ENCODE peak calls at places on chromosomes 7 and 10, in six cellular contexts. E, W, F, Q, X and T are unnamed samples.

GRCh38 chr7:71682841-71683341 is 550.9 kb downstream of the GALNT17 start:
- DNase-seq in W (peak), Q (no peak), E (no peak), X (no peak), F (no peak), T (no peak)

GRCh38 chr7:45980181-45980905 is 59.3 kb upstream of the IGFBP3 start:
- DNase-seq in E (no peak), F (no peak), X (peak), Q (no peak), W (no peak), T (no peak)

GRCh38 chr10:17066801-17067200 is 62.8 kb downstream of the CUBN start:
- DNase-seq in W (no peak), Q (no peak), E (no peak), F (no peak), X (no peak), T (no peak)

GRCh38 chr10:131032329-131033165 is 279.0 kb downstream of the TCERG1L start:
- DNase-seq in F (no peak), Q (no peak), W (no peak), X (no peak), E (no peak), T (no peak)

GRCh38 chr7:40221836-40222235 is 87.0 kb downstream of the SUGCT start:
- DNase-seq in W (no peak), F (no peak), E (no peak), Q (no peak), X (peak), T (no peak)

GRCh38 chr7:143480501-143480900 is 2.8 kb downstream of the TAS2R41 start:
- DNase-seq in W (no peak), F (no peak), X (no peak), Q (no peak), E (no peak), T (no peak)

GRCh38 chr10:22685926-22686325 is 28.5 kb downstream of the PIP4K2A start:
- DNase-seq in Q (no peak), W (no peak), E (no peak), X (no peak), F (no peak), T (no peak)

GRCh38 chr10:69088471-69088769 is 517 bp downstream of the SRGN start:
- DNase-seq in E (no peak), X (no peak), Q (peak), W (no peak), F (no peak), T (no peak)

GRCh38 chr10:9868499-9868898 is 1149.2 kb upstream of the CELF2 start:
- DNase-seq in E (no peak), F (no peak), X (no peak), W (no peak), Q (no peak), T (no peak)

GRCh38 chr10:51014680-51015425 is 59.4 kb upstream of the PRKG1 start:
- DNase-seq in F (no peak), X (peak), E (no peak), W (no peak), Q (no peak), T (no peak)

GRCh38 chr10:11810313-11810766 is 12.8 kb upstream of the PROSER2 start:
- DNase-seq in F (no peak), Q (no peak), W (no peak), E (no peak), X (peak), T (no peak)

GRCh38 chr10:6162589-6163356 is 40.0 kb upstream of the PFKFB3 start:
- DNase-seq in E (no peak), F (no peak), Q (no peak), W (no peak), X (peak), T (no peak)

GRCh38 chr10:128751851-128752250 is 625.6 kb upstream of the MKI67 start:
- DNase-seq in Q (no peak), E (no peak), X (no peak), F (no peak), W (no peak), T (no peak)

GRCh38 chr7:25754333-25754732 is 397.7 kb upstream of the NFE2L3 start:
- DNase-seq in F (peak), X (no peak), Q (no peak), W (no peak), E (no peak), T (no peak)

GRCh38 chr7:80175744-80176143 is 41.1 kb downstream of the GNAI1 start:
- DNase-seq in W (no peak), Q (no peak), E (no peak), X (no peak), F (no peak), T (no peak)

GRCh38 chr10:14399641-14400040 is 68.9 kb upstream of the FRMD4A start:
- DNase-seq in W (no peak), Q (no peak), X (no peak), F (no peak), E (no peak), T (no peak)

GRCh38 chr10:128047337-128047736 is 78.9 kb downstream of the MKI67 start:
- DNase-seq in X (peak), F (peak), W (no peak), E (peak), Q (peak), T (peak)

GRCh38 chr7:139630643-139631519 is 107.4 kb downstream of the CLEC2L start:
- DNase-seq in F (no peak), X (no peak), E (no peak), Q (no peak), W (no peak), T (no peak)

DNA sequence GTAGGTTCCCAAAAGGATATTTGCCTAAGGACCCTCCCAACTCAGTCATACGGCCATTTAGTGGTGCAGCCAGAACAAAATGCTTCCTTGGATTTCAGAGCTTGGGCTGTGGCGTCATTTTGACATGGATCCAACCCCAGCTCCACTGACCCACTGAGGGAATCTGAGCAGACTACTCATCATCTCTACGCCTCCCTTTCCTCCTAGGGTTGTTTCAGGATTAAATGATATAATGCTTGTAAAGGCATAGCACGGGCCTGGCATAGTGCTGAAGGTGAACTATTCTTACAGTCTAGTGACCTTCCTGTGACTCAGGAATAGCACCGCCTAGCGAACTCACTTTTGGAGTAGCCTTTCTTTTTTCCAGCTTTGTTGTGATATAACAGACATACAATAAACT is 70.3 kb upstream of the LOXL4 start:
- DNase-seq in E (no peak), F (peak), X (no peak), W (no peak), Q (no peak), T (no peak)
- TF ChIP-seq CTCF in E (no peak), F (no peak), X (no peak), W (no peak), Q (no peak), T (no peak)

GRCh38 chr7:2555121-2556052 is at the start of gene BRAT1:
- DNase-seq in X (peak), E (peak), Q (peak), F (peak), W (peak), T (peak)
- TF ChIP-seq CTCF in X (peak), E (peak), Q (peak), F (peak), W (no peak), T (peak)

GRCh38 chr10:36366843-36367242 is 724.7 kb upstream of the FZD8 start:
- DNase-seq in X (no peak), Q (no peak), W (no peak), F (no peak), E (no peak), T (no peak)
- TF ChIP-seq CTCF in X (no peak), Q (no peak), W (no peak), F (no peak), E (no peak), T (no peak)

DNA sequence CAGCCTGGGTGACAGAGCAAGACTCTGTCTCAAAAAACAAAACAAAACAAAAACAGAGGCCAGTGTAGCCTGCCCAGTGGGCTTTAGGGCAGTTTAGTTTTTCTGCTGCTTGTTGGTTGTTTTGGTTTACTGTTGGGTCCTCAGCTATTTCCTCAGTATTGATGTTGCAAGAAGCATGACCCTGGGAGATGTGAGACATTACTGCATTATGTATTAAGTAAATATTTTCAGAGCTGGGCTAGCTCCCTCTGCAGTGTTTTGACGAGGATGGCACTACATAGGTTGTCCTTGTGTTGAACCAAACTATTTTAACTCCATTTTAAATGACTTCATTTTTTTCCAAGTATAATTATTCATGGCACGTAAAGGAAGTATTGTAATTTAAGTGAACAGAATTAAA is 4.8 kb downstream of the AKAP9 start:
- DNase-seq in W (no peak), F (no peak), Q (no peak), X (peak), E (no peak), T (no peak)
- TF ChIP-seq CTCF in W (no peak), F (no peak), Q (no peak), X (peak), E (no peak), T (no peak)

GRCh38 chr10:132837905-132838304 is 52.0 kb upstream of the NKX6-2 start:
- DNase-seq in W (no peak), Q (no peak), F (no peak), X (no peak), E (no peak), T (no peak)
- TF ChIP-seq CTCF in W (no peak), Q (no peak), F (no peak), X (no peak), E (no peak), T (no peak)

DNA sequence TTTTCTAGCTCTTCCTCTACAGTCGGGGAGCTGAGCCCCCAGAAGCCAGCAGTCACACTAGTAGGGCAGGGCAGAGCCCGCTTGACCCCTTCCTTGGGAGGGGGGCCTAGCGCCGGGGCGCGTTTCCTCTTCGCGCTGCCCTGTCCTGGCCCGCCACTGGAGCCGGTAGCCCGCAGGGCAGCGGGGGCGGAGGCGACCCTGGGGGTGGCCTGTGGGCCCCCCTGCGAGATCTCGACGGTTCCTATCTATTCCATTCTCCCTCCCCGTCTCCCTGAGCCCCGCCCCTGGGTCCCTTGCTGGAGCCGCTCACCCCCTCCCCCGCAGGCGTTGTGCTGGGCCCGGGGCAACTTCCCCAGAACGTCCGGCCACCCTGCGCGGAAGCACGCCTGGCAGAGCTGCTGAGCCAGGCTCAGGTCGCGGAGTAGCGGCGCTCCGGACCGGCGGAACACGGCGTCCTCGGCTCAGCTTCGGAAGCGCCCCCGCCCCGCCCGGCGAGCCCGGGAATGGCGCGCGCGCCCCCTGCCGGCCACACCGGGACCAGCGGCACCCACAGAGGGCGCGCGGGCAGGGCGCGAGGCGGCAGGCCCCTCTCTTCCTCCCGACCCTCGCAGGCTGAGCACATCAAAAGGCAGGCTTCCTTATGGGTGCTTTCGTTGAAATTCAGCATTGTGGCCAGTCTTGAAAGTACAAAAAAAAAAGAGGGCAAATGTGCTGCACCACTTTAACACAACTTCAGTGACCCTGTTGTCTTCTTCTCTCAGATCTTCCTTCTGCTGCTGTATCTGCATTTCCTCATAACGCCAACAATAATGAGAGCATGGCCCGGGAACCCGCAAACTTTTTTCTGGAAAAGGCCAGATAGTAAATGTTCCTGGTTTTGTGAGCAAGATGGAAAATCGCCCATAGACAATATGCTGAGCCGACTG is 327.6 kb downstream of the TNS3 start:
- DNase-seq in E (no peak), X (peak), F (peak), W (peak), Q (peak), T (peak)
- TF ChIP-seq CTCF in E (peak), X (peak), F (peak), W (peak), Q (peak), T (peak)